ENCODE peak calls at places on chromosomes 7 and 10, in four cellular contexts. G is psoas muscle, W is prostate gland, Y is AG04450. X is an unnamed sample.

GRCh38 chr7:102268635-102269034 is 18.0 kb upstream of the SH2B2 start:
- DNase-seq in G (no peak), W (no peak), Y (no peak), X (no peak)

GRCh38 chr10:49360271-49361177 is 35.4 kb downstream of the DRGX start:
- DNase-seq in G (no peak), W (no peak), Y (no peak), X (no peak)

GRCh38 chr10:79422178-79422892 is 23.1 kb downstream of the ZCCHC24 start:
- DNase-seq in G (peak), W (no peak), Y (peak), X (peak)

GRCh38 chr10:35592421-35592820 is 12.7 kb upstream of the GJD4 start:
- DNase-seq in G (no peak), W (no peak), Y (no peak), X (no peak)

GRCh38 chr10:91313761-91314520 is 93.5 kb downstream of the PCGF5 start:
- DNase-seq in G (no peak), W (no peak), Y (peak), X (peak)

GRCh38 chr7:106865130-106866115 is at the start of gene PIK3CG:
- DNase-seq in G (no peak), W (no peak), Y (no peak), X (no peak)

GRCh38 chr7:135392701-135393100 is 117.2 kb downstream of the CNOT4 start:
- DNase-seq in G (no peak), W (no peak), Y (no peak), X (no peak)

GRCh38 chr10:11683529-11684320 is 58.5 kb upstream of the ECHDC3 start:
- DNase-seq in G (no peak), W (peak), Y (no peak), X (no peak)

GRCh38 chr7:129925416-129926002 is 27.3 kb downstream of the UBE2H start:
- DNase-seq in G (no peak), W (no peak), Y (no peak), X (peak)

GRCh38 chr7:115747174-115747573 is 283.4 kb downstream of the TFEC start:
- DNase-seq in G (no peak), W (no peak), Y (no peak), X (no peak)

GRCh38 chr7:96495751-96496216 is 173.9 kb upstream of the SLC25A13 start:
- DNase-seq in G (no peak), W (no peak), Y (no peak), X (no peak)

GRCh38 chr7:20350996-20351692 is 20.4 kb downstream of the ITGB8 start:
- DNase-seq in G (no peak), W (no peak), Y (no peak), X (no peak)

GRCh38 chr10:127012769-127013152 is 107.5 kb downstream of the DOCK1 start:
- DNase-seq in G (peak), W (peak), Y (no peak), X (no peak)

DNA sequence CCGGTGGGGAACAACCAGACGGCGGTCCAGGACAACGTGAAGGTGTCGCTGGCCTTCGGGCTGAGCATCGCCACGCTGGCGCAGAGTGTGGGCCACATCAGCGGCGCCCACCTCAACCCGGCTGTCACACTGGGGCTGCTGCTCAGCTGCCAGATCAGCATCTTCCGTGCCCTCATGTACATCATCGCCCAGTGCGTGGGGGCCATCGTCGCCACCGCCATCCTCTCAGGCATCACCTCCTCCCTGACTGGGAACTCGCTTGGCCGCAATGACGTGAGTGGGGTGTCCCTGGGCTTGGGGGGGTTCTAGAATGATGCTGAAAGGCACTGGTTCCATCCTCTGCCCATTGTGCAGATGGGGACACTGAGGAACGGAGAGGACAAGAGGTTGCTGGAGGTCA is 368 bp downstream of the AQP1 start:
- DNase-seq in G (no peak), W (no peak), Y (no peak), X (no peak)
- H3K4me3 ChIP-seq in G (peak), W (peak), Y (no peak), X (no peak)

DNA sequence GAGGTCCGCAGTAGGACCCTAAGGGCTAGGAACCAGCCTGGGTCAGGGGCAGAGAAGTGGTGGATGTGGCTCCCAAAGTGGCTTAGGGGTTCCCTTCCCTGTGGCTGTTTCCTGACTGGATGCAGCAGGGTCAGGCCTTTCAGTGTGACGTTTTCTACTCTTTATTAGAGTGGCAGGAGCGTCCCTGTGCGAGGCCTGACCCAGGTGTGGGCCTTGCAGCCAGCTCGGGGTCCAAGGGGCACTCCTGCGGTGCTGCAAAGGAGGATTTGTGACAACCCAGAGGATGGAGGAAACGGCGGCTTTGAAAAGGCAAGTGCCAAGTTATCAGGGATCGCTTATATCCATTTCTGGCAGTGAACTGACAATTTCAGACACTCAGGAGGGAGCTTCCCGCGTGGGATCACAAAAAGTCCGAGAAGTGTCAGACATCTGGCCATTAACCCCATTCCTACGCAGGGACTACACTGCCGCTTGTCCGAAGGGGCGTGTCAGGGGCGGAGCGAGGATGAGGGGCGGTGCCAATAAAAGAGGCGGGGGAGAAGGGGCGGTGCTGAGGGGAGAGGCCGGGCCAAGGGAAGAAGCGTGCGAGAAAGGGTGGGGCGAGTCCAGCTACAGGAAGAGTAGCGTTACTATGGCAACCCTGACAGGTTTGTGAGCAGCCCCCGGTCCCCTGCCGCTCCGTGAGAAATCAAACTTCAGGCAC is 98.8 kb upstream of the ZNF722 start:
- DNase-seq in G (peak), W (peak), Y (no peak), X (no peak)
- H3K4me3 ChIP-seq in G (peak), W (peak), Y (no peak), X (no peak)

GRCh38 chr7:41942468-41943097 is 239.7 kb upstream of the INHBA start:
- DNase-seq in G (no peak), W (no peak), Y (peak), X (no peak)

GRCh38 chr7:41940760-41941343 is 238.0 kb upstream of the INHBA start:
- DNase-seq in G (peak), W (peak), Y (no peak), X (no peak)

GRCh38 chr7:41938371-41938770 is 235.5 kb upstream of the INHBA start:
- DNase-seq in G (no peak), W (no peak), Y (no peak), X (no peak)

DNA sequence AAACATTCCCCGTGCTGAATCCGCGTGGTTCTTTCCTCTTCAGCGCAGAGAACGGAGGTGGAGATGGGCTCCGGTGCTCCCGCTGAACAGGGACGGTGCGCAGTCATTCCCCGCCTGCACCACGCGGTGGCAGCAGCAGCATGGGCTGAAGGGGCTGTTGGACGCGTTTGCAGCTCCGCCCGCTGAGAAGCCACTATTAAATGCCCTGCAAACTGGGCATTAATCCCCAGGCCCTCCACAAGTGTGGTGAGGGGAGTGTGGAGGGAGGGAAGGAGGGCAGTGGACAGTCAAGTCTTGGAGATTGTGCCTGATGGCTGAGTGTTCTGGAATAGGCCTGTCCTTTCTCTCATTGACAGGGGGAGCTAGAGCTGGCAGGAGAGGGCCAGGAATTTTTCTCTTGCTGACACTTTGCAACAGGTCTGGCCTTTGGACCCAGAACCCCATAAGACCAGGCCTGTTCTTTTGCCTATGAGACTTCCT is 240.2 kb upstream of the INHBA start:
- DNase-seq in G (peak), W (peak), Y (peak), X (peak)
- H3K4me3 ChIP-seq in G (no peak), W (no peak), Y (peak), X (peak)

DNA sequence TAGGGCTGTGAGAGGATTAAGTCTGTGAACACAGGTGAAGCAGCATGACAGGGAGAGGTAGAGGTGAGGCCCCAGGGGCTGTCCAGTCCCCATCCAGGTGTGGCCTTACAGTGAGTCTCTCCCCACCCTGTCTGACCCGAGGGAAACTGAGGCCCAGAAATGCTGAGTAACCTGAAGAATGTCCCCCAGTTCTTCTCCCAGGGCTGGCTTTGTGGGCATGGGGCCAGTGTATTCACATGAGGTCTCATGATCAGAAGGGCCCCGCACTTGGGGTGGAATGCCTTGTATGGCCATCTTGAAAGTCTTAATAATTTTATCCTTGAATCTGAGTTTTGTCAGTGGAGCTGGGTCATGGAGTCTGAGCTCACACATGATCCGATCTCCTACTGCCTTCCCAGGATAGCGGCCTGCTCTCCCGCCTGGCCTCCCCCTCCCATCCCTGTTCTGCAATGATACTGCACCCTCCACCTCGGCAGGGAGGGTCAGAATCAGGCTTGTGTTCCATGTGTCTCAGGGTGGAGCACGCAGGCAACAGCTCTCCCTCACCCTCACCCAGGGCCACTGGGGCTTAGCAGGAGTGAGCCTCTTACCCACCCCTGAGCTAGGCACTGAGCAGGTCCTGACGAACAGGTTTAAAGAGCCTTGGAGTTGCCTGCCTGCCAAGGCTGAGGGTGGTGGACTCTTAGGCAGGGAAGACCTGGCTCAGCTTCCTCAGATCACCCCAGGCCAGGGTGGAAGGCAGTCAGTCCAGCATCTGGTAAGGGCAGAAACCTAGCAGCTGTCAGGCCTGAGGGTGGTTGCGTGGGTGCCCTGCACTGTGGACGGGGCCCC is 41.4 kb upstream of the NPFFR1 start:
- DNase-seq in G (no peak), W (no peak), Y (no peak), X (no peak)
- H3K4me3 ChIP-seq in G (no peak), W (no peak), Y (no peak), X (no peak)

DNA sequence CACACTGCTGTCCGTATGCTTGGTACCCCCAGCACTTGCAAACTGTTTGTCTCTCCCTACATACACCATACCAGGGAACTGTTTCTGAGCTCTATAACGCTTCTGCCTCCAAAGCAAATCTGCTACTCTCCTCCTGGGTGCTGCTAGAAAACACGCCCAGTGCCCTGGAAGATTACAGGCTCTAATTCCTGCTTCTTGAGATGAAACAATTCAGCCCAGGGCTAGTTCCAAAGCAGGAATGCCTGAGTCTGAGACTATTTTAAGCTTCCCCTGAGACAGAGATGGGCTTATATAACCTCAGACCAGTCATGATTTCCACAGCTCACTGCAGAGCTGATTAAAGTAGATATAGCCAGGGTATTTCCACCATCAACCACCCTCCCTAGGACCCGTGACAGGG is 327.1 kb downstream of the GPR158 start:
- DNase-seq in G (no peak), W (no peak), Y (no peak), X (no peak)
- H3K4me3 ChIP-seq in G (no peak), W (no peak), Y (no peak), X (no peak)

GRCh38 chr7:41701068-41701467 is 1.8 kb downstream of the INHBA start:
- DNase-seq in G (no peak), W (no peak), Y (no peak), X (no peak)
- H3K4me3 ChIP-seq in G (no peak), W (no peak), Y (peak), X (peak)

DNA sequence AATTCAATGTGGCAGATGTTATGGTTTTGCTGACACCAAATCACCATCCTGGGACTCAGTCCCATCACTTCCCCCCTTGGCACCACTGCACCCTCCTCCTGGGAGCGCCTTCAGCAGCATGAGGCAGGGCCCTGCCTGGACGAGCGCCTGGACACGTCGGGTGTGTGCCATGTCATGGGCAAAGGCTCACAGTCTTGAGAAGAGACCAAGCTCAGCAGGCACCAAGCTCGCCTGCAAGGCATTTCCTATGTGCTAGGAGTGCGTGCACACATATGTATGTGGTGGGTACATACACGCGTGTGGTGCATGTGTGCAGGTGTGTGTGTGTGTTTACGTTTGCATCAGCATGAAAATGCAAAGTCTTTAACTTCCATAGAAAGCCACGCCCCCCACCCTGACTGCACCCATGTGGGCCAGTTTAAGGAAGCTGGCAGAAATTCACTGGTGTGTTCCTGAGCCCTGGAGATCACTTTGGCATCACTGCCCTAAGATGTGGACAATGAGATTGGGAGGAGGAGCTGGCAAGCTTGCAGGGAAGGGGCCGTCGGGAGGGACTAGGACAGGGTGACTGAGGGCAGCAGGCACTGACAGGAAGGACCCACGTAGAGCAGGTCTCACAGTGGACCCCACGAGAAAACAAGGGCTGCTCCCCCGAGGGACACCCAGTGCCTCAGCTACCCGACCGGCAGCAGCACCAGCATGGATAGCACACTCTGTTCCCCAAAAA is 169.9 kb upstream of the PPP2R2D start:
- DNase-seq in G (peak), W (no peak), Y (no peak), X (no peak)
- H3K4me3 ChIP-seq in G (no peak), W (no peak), Y (no peak), X (no peak)